ENCODE peak calls at places on chromosomes 5 and 9, in five cellular contexts. N is ACHN; G is pulmonary artery endothelial cell; U is stimulated activated CD4-positive, alpha-beta T cell treated with anti-CD3 and anti-CD28 coated beads, Interleukin-4, amount 100 ng/mL, for 1 hour; Z is RCC 7860. V is an unnamed sample.

GRCh38 chr5:160097981-160098380 is 21.3 kb downstream of the PWWP2A start:
- DNase-seq in N (no peak), G (no peak), U (no peak), Z (no peak), V (no peak)

GRCh38 chr9:119284118-119284517 is 85.1 kb downstream of the BRINP1 start:
- DNase-seq in N (peak), G (no peak), U (no peak), Z (no peak), V (peak)

GRCh38 chr5:151657105-151657504 is 29.6 kb downstream of the SPARC start:
- DNase-seq in N (no peak), G (no peak), U (no peak), Z (no peak), V (no peak)

GRCh38 chr9:134681061-134681661 is 39.6 kb downstream of the COL5A1 start:
- DNase-seq in N (no peak), G (no peak), U (no peak), Z (no peak), V (no peak)

GRCh38 chr5:115424030-115424429 is 120.5 kb downstream of the FEM1C start:
- DNase-seq in N (no peak), G (no peak), U (no peak), Z (no peak), V (no peak)

GRCh38 chr5:73318308-73318719 is 130.3 kb downstream of the FOXD1 start:
- DNase-seq in N (no peak), G (no peak), U (no peak), Z (peak), V (no peak)

GRCh38 chr5:180390441-180391190 is 37.5 kb upstream of the GFPT2 start:
- DNase-seq in N (no peak), G (no peak), U (no peak), Z (no peak), V (no peak)

GRCh38 chr5:141040763-141041426 is 10.3 kb upstream of the PCDHB1 start:
- DNase-seq in N (peak), G (peak), U (peak), Z (peak), V (peak)

GRCh38 chr5:148542812-148543211 is 111.5 kb downstream of the HTR4 start:
- DNase-seq in N (no peak), G (no peak), U (no peak), Z (no peak), V (no peak)